ENCODE peak calls at places on chromosomes 6 and 20, in eight cellular contexts. F is lower lobe of right lung; U is colonic mucosa; M is neural progenitor cell; S is GM23338; J is CD8-positive, alpha-beta memory T cell; D is ovary; G is CD4-positive, alpha-beta memory T cell. K is an unnamed sample.

GRCh38 chr6:99836471-99836870 is 157.6 kb downstream of the MCHR2 start:
- DNase-seq in M (no peak), S (no peak), D (no peak), G (no peak), U (no peak), F (no peak), J (no peak), K (no peak)

GRCh38 chr6:139655783-139656705 is 281.6 kb upstream of the CITED2 start:
- DNase-seq in M (no peak), F (no peak), G (no peak), S (no peak), U (peak; percentile 90), D (no peak), J (no peak), K (no peak)

GRCh38 chr20:9474835-9475413 is 39.5 kb upstream of the LAMP5 start:
- DNase-seq in G (no peak), M (no peak), U (no peak), D (no peak), J (no peak), S (no peak), F (no peak), K (no peak)

GRCh38 chr6:12331474-12331873 is 41.3 kb downstream of the EDN1 start:
- DNase-seq in D (no peak), U (no peak), M (no peak), S (no peak), J (no peak), G (no peak), F (no peak), K (no peak)

GRCh38 chr6:56725257-56725656 is 82.6 kb upstream of the DST start:
- DNase-seq in M (peak; percentile 13), G (no peak), J (no peak), F (no peak), D (no peak), U (no peak), S (no peak), K (no peak)

GRCh38 chr6:160088069-160088773 is 33.4 kb upstream of the SLC22A1 start:
- DNase-seq in U (peak; percentile 79), M (peak; percentile 61), S (peak; percentile 71), F (no peak), G (no peak), D (peak; percentile 76), J (no peak), K (no peak)

GRCh38 chr6:72784581-72784980 is 162.7 kb downstream of the KCNQ5 start:
- DNase-seq in U (no peak), S (no peak), J (no peak), G (no peak), D (no peak), F (no peak), M (no peak), K (no peak)

GRCh38 chr6:82415820-82416219 is 52.2 kb downstream of the TPBG start:
- DNase-seq in F (no peak), G (no peak), D (no peak), J (no peak), M (no peak), U (no peak), S (no peak), K (no peak)

GRCh38 chr6:19719691-19720127 is 117.5 kb upstream of the ID4 start:
- DNase-seq in D (no peak), U (no peak), F (no peak), J (no peak), G (no peak), S (peak; percentile 76), M (peak; percentile 87), K (no peak)

GRCh38 chr6:17001188-17001587 is 100.7 kb upstream of the STMND1 start:
- DNase-seq in S (no peak), U (no peak), M (no peak), J (no peak), G (no peak), F (no peak), D (no peak), K (no peak)

GRCh38 chr6:85124472-85125428 is 325.1 kb upstream of the NT5E start:
- DNase-seq in F (no peak), G (no peak), M (no peak), J (no peak), D (no peak), S (no peak), U (no peak), K (no peak)

GRCh38 chr6:33719326-33719987 is 8.0 kb upstream of the UQCC2 start:
- DNase-seq in J (no peak), U (no peak), F (peak; percentile 40), G (no peak), M (no peak), S (no peak), D (no peak), K (peak; percentile 64)

GRCh38 chr6:159151266-159151855 is 17.8 kb upstream of the FNDC1 start:
- DNase-seq in D (no peak), F (no peak), M (peak; percentile 50), G (no peak), U (peak; percentile 54), J (no peak), S (peak; percentile 54), K (no peak)

GRCh38 chr20:61720348-61720696 is 345.4 kb downstream of the TAF4 start:
- DNase-seq in M (no peak), D (no peak), F (no peak), J (no peak), U (no peak), S (no peak), G (no peak), K (no peak)

GRCh38 chr20:341682-342081 is 5.2 kb upstream of the NRSN2 start:
- DNase-seq in U (peak; percentile 43), M (no peak), J (no peak), G (no peak), F (no peak), D (no peak), S (no peak), K (no peak)

GRCh38 chr6:102766946-102767345 is 1373.4 kb downstream of the GRIK2 start:
- DNase-seq in M (no peak), S (no peak), G (no peak), J (no peak), F (no peak), U (no peak), D (no peak), K (no peak)

GRCh38 chr6:119024111-119024510 is 54.4 kb downstream of the FAM184A start:
- DNase-seq in M (peak; percentile 59), J (no peak), U (no peak), S (peak; percentile 70), F (no peak), D (no peak), G (no peak), K (no peak)

GRCh38 chr20:560680-561079 is 17.1 kb upstream of the CSNK2A1 start:
- DNase-seq in M (no peak), S (no peak), G (no peak), D (no peak), U (no peak), J (no peak), F (no peak), K (no peak)

GRCh38 chr6:137782166-137783039 is 84.7 kb upstream of the TNFAIP3 start:
- DNase-seq in J (no peak), D (no peak), S (no peak), U (no peak), G (no peak), M (no peak), F (no peak), K (no peak)

GRCh38 chr6:41818271-41819054 is 31.0 kb downstream of the TOMM6 start:
- DNase-seq in D (no peak), F (no peak), M (no peak), G (no peak), S (no peak), J (no peak), U (no peak), K (no peak)

GRCh38 chr20:34537651-34538050 is 20.9 kb upstream of the MAP1LC3A start:
- DNase-seq in J (no peak), S (no peak), D (no peak), G (no peak), U (no peak), F (peak; percentile 33), M (no peak), K (no peak)

GRCh38 chr6:15393605-15394004 is 147.7 kb downstream of the JARID2 start:
- DNase-seq in J (no peak), G (no peak), S (no peak), F (no peak), U (no peak), D (no peak), M (no peak), K (no peak)

GRCh38 chr6:70905676-70906075 is 51.2 kb downstream of the B3GAT2 start:
- DNase-seq in G (no peak), J (no peak), S (no peak), D (no peak), F (no peak), M (no peak), U (no peak), K (no peak)

GRCh38 chr20:41249781-41250281 is 67.7 kb downstream of the ZHX3 start:
- DNase-seq in U (no peak), G (no peak), D (peak; percentile 68), S (peak; percentile 91), F (no peak), J (no peak), M (peak; percentile 77), K (no peak)

GRCh38 chr6:18412073-18412472 is 24.9 kb downstream of the RNF144B start:
- DNase-seq in M (no peak), G (no peak), U (no peak), F (no peak), S (no peak), D (no peak), J (no peak), K (no peak)
- H3K4me3 ChIP-seq in M (no peak overlapping the region), G (no peak overlapping the region), U (no peak overlapping the region), F (no peak overlapping the region), S (no peak overlapping the region), D (no peak overlapping the region), J (no peak overlapping the region), K (no peak overlapping the region)

GRCh38 chr20:3729378-3729777 is 3.1 kb upstream of the HSPA12B start:
- DNase-seq in F (no peak), U (no peak), G (no peak), S (no peak), J (no peak), M (no peak), D (no peak), K (peak; percentile 46)
- H3K4me1 ChIP-seq in F (peaks cover 37% of the 10 kb centered on the region), U (peaks cover 6% of the 10 kb centered on the region), G (no peaks in the 10 kb centered on the region), S (peaks cover 13% of the 10 kb centered on the region), J (no peaks in the 10 kb centered on the region), M (peaks cover 9% of the 10 kb centered on the region), D (peaks cover 5% of the 10 kb centered on the region), K (peaks cover 6% of the 10 kb centered on the region)

GRCh38 chr6:38062066-38062465 is 242.5 kb downstream of the ZFAND3 start:
- DNase-seq in G (no peak), D (no peak), U (no peak), S (no peak), F (no peak), M (no peak), J (no peak), K (no peak)
- H3K27ac ChIP-seq in G (no peak overlapping the region), D (peak overlapping the region; percentile 46), U (no peak overlapping the region), S (no peak overlapping the region), F (no peak overlapping the region), M (no peak overlapping the region), J (no peak overlapping the region), K (no peak overlapping the region)

GRCh38 chr6:24981385-24981758 is 45.6 kb upstream of the RIPOR2 start:
- DNase-seq in M (peak; percentile 18), F (no peak), J (no peak), U (no peak), D (no peak), S (peak; percentile 85), G (no peak), K (no peak)
- H3K4me3 ChIP-seq in M (no peak overlapping the region), F (no peak overlapping the region), J (no peak overlapping the region), U (no peak overlapping the region), D (no peak overlapping the region), S (peak overlapping the region; percentile 11), G (no peak overlapping the region), K (no peak overlapping the region)

GRCh38 chr6:106520711-106521367 is 108.5 kb downstream of the RTN4IP1 start:
- DNase-seq in S (no peak), J (peak; percentile 61), F (peak; percentile 73), U (peak; percentile 38), M (no peak), G (peak; percentile 95), D (no peak), K (peak; percentile 69)
- H3K4me1 ChIP-seq in S (no peaks in the 10 kb centered on the region), J (peaks cover 48% of the 10 kb centered on the region), F (peaks cover 56% of the 10 kb centered on the region), U (peaks cover 10% of the 10 kb centered on the region), M (no peaks in the 10 kb centered on the region), G (peaks cover 64% of the 10 kb centered on the region), D (no peaks in the 10 kb centered on the region), K (peaks cover 16% of the 10 kb centered on the region)